ENCODE peak calls at places on chromosome 18, in seven cellular contexts. Z is HEK293T, O is stromal cell of bone marrow, Y is NCI-H2029, M is GOT3, S is breast epithelium, G is NCI-H1092. H is an unnamed sample.

GRCh38 chr18:31225668-31226067 is 63.0 kb upstream of the DSC1 start:
- DNase-seq in M (no peak), Z (no peak), S (no peak), O (no peak), Y (no peak), G (no peak), H (no peak)

GRCh38 chr18:73060666-73061270 is 193.0 kb upstream of the NETO1 start:
- DNase-seq in O (no peak), Y (no peak), S (no peak), G (no peak), M (no peak), Z (no peak), H (no peak)

GRCh38 chr18:9803698-9804516 is 81.9 kb upstream of the TXNDC2 start:
- DNase-seq in S (peak; percentile 47), Y (peak; percentile 33), Z (no peak), G (no peak), O (no peak), M (no peak), H (peak; percentile 47)

GRCh38 chr18:52992041-52992440 is 652.0 kb downstream of the DCC start:
- DNase-seq in O (no peak), S (no peak), M (no peak), Z (no peak), Y (no peak), G (peak; percentile 8), H (no peak)

GRCh38 chr18:79481041-79481790 is 85.5 kb downstream of the NFATC1 start:
- DNase-seq in Y (no peak), S (no peak), G (no peak), Z (no peak), M (no peak), O (no peak), H (no peak)

GRCh38 chr18:56873441-56874140 is 222.4 kb downstream of the WDR7 start:
- DNase-seq in M (no peak), Y (no peak), G (no peak), O (no peak), S (no peak), Z (no peak), H (no peak)

GRCh38 chr18:70243131-70243530 is 37.6 kb upstream of the RTTN start:
- DNase-seq in G (no peak), O (no peak), Z (no peak), M (no peak), S (no peak), Y (no peak), H (peak; percentile 39)

GRCh38 chr18:10010611-10011015 is 96.8 kb downstream of the VAPA start:
- DNase-seq in Z (no peak), O (peak; percentile 90), S (peak; percentile 74), M (no peak), Y (no peak), G (no peak), H (peak; percentile 44)

GRCh38 chr18:3042337-3042736 is 29.4 kb upstream of the LPIN2 start:
- DNase-seq in S (no peak), Z (no peak), Y (no peak), O (no peak), G (no peak), M (no peak), H (no peak)

GRCh38 chr18:56888978-56889377 is 237.8 kb downstream of the WDR7 start:
- DNase-seq in Z (no peak), M (no peak), O (no peak), G (no peak), Y (no peak), S (no peak), H (no peak)

GRCh38 chr18:59055345-59056032 is 84.2 kb upstream of the SEC11C start:
- DNase-seq in Z (no peak), Y (no peak), G (no peak), O (no peak), M (no peak), S (no peak), H (no peak)

GRCh38 chr18:48802543-48803428 is 148.0 kb downstream of the SMAD7 start:
- DNase-seq in O (no peak), S (no peak), Z (no peak), G (no peak), M (no peak), Y (no peak), H (peak; percentile 23)

GRCh38 chr18:63299837-63300787 is 19.5 kb downstream of the BCL2 start:
- DNase-seq in G (no peak), Z (no peak), Y (no peak), S (no peak), M (no peak), O (no peak), H (no peak)

GRCh38 chr18:24773101-24773500 is 312.7 kb downstream of the HRH4 start:
- DNase-seq in Z (no peak), G (no peak), O (no peak), M (no peak), S (no peak), Y (no peak), H (no peak)